ENCODE peak calls at places on chromosomes 11 and 22, in nine cellular contexts. J is right atrium auricular region; U is fibroblast of lung; V is AG04450; C is retinal pigment epithelial cell; P is upper lobe of right lung; E is HCT116; Q is CD8-positive, alpha-beta T cell; A is HFF-Myc. G is an unnamed sample.

GRCh38 chr11:85787809-85788805 is 22.8 kb downstream of the SYTL2 start:
- DNase-seq in J (no peak), U (no peak), V (no peak), C (no peak), P (no peak), E (no peak), Q (no peak), A (no peak), G (no peak)

GRCh38 chr11:13775471-13775870 is 107.0 kb downstream of the FAR1 start:
- DNase-seq in J (no peak), U (no peak), V (no peak), C (no peak), P (no peak), E (no peak), Q (no peak), A (no peak), G (no peak)

GRCh38 chr22:50272103-50272782 is 2.1 kb upstream of the MAPK11 start:
- DNase-seq in J (no peak), U (peak), V (no peak), C (no peak), P (no peak), E (no peak), Q (no peak), A (no peak), G (peak)

GRCh38 chr22:26806445-26807170 is 149.2 kb downstream of the MIAT start:
- DNase-seq in J (no peak), U (no peak), V (no peak), C (no peak), P (no peak), E (no peak), Q (no peak), A (no peak), G (no peak)

GRCh38 chr11:19694796-19695345 is 17.8 kb upstream of the NAV2 start:
- DNase-seq in J (no peak), U (no peak), V (no peak), C (no peak), P (no peak), E (no peak), Q (no peak), A (no peak), G (no peak)

GRCh38 chr11:77198440-77198849 is 70.4 kb downstream of the MYO7A start:
- DNase-seq in J (no peak), U (no peak), V (no peak), C (no peak), P (peak), E (peak), Q (no peak), A (peak), G (peak)

GRCh38 chr11:10354389-10354788 is 49.5 kb downstream of the ADM start:
- DNase-seq in J (no peak), U (no peak), V (no peak), C (no peak), P (no peak), E (no peak), Q (no peak), A (no peak), G (no peak)

GRCh38 chr11:61897387-61898246 is 6.3 kb upstream of the FADS3 start:
- DNase-seq in J (peak), U (peak), V (no peak), C (no peak), P (peak), E (no peak), Q (peak), A (no peak), G (peak)

GRCh38 chr22:32904044-32904443 is 102.5 kb downstream of the TIMP3 start:
- DNase-seq in J (no peak), U (peak), V (no peak), C (no peak), P (no peak), E (peak), Q (no peak), A (no peak), G (peak)

GRCh38 chr11:63766501-63767270 is 1.9 kb downstream of the ZFTA start:
- DNase-seq in J (no peak), U (no peak), V (no peak), C (no peak), P (no peak), E (no peak), Q (no peak), A (no peak), G (no peak)

GRCh38 chr11:58832246-58832645 is 12.3 kb downstream of the GLYATL2 start:
- DNase-seq in J (no peak), U (peak), V (no peak), C (no peak), P (no peak), E (no peak), Q (no peak), A (no peak), G (peak)

GRCh38 chr11:69357458-69358397 is 63.8 kb downstream of the MYEOV start:
- DNase-seq in J (peak), U (no peak), V (no peak), C (no peak), P (no peak), E (no peak), Q (no peak), A (no peak), G (no peak)

GRCh38 chr11:19812710-19813109 is 100.1 kb downstream of the NAV2 start:
- DNase-seq in J (no peak), U (no peak), V (no peak), C (no peak), P (no peak), E (no peak), Q (no peak), A (no peak), G (no peak)

GRCh38 chr22:33766056-33766455 is 154.2 kb downstream of the LARGE1 start:
- DNase-seq in J (no peak), U (no peak), V (no peak), C (no peak), P (no peak), E (no peak), Q (no peak), A (no peak), G (no peak)

DNA sequence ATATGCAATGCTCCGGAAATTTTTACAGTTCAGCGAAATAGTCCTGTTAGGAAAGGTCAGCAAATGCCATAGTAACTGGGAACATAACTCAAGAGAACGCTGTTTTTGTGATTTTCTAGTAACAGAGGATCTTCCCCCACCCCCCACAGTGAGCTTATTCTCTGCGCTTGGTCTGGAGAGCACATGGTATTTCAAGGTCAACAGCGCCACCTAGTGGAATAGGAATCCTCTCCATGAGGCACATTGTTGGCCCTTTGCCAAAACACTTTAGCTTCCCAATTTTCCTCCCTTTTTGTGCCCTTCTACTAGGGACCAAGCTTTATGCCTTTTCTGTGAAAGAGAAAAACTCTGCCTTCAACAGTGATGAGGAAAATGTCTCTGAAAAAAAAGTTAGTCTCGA is 13.2 kb upstream of the OR4C12 start:
- DNase-seq in J (no peak), U (peak), V (no peak), C (no peak), P (no peak), E (peak), Q (no peak), A (peak), G (peak)
- TF ChIP-seq CTCF in J (peak), U (peak), V (peak), C (peak), P (peak), E (peak), Q (no peak), A (peak), G (peak)

GRCh38 chr11:124865181-124865901 is at the start of gene ROBO3:
- DNase-seq in J (no peak), U (peak), V (no peak), C (no peak), P (no peak), E (no peak), Q (no peak), A (no peak), G (no peak)
- H3K4me3 ChIP-seq in J (no peak), U (no peak), V (peak), C (peak), P (peak), E (no peak), Q (peak), A (peak), G (peak)

GRCh38 chr11:43937434-43938411 is 4.7 kb upstream of the C11orf96 start:
- DNase-seq in J (no peak), U (peak), V (no peak), C (no peak), P (no peak), E (peak), Q (no peak), A (no peak), G (peak)
- TF ChIP-seq CTCF in J (no peak), U (peak), V (peak), C (no peak), P (peak), E (peak), Q (no peak), A (no peak), G (peak)

GRCh38 chr11:110710520-110711381 is 1.5 kb downstream of the ARHGAP20 start:
- DNase-seq in J (no peak), U (peak), V (no peak), C (no peak), P (peak), E (no peak), Q (peak), A (no peak), G (peak)

GRCh38 chr11:110712643-110713468 is 619 bp upstream of the ARHGAP20 start:
- DNase-seq in J (no peak), U (peak), V (no peak), C (no peak), P (peak), E (no peak), Q (peak), A (no peak), G (peak)

GRCh38 chr11:110711776-110712642 is at the start of gene ARHGAP20:
- DNase-seq in J (peak), U (peak), V (no peak), C (no peak), P (peak), E (no peak), Q (peak), A (no peak), G (peak)

GRCh38 chr11:110713469-110713776 is 1.2 kb upstream of the ARHGAP20 start:
- DNase-seq in J (no peak), U (no peak), V (no peak), C (no peak), P (peak), E (no peak), Q (no peak), A (no peak), G (no peak)

DNA sequence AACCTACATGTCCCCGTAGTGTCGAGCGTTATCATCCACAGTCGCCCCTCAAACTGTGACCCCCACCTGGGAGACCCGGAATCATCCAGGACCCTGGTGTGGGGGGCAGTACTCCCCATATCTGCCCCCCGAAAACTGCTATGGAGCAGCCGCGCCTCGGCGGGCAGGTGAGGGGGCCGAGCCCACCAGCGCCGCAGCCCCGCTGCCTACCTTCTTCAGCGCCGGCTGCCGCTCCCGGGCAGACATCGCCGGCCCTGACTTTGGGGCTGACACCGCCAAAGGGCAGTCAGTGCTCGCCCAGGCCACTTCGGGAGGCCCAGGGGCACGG is 825 bp downstream of the ARHGAP20 start:
- DNase-seq in J (no peak), U (no peak), V (no peak), C (no peak), P (no peak), E (no peak), Q (peak), A (no peak), G (no peak)
- H3K4me3 ChIP-seq in J (peak), U (peak), V (peak), C (peak), P (peak), E (no peak), Q (peak), A (peak), G (peak)

G was measured in fibroblast of mammary gland.